ENCODE peak calls at places on chromosomes 2 and 18, in seven cellular contexts. Y is Karpas-422; E is CD4-positive, alpha-beta memory T cell; L is colonic mucosa; S is HL-60; D is NT2/D1; U is vagina. O is an unnamed sample.
A peak's percentile ranks its signal among the peaks of the same experiment; 100 is the strongest.

GRCh38 chr2:182941121-182941713 is 74.8 kb upstream of the FRZB start:
- DNase-seq in Y (no peak), E (no peak), L (no peak), S (no peak), D (no peak), U (no peak), O (no peak)

GRCh38 chr2:9001229-9001628 is 2.3 kb downstream of the MBOAT2 start:
- DNase-seq in Y (no peak), E (no peak), L (peak; percentile 49), S (no peak), D (no peak), U (no peak), O (no peak)

GRCh38 chr2:105321875-105322646 is 7.5 kb downstream of the TGFBRAP1 start:
- DNase-seq in Y (no peak), E (no peak), L (no peak), S (no peak), D (no peak), U (no peak), O (no peak)

GRCh38 chr2:69969991-69970390 is 8.6 kb upstream of the ASPRV1 start:
- DNase-seq in Y (no peak), E (no peak), L (no peak), S (no peak), D (no peak), U (no peak), O (no peak)

GRCh38 chr2:212364106-212364505 is 174.5 kb downstream of the ERBB4 start:
- DNase-seq in Y (no peak), E (no peak), L (no peak), S (no peak), D (no peak), U (no peak), O (no peak)

GRCh38 chr2:30784682-30785081 is 22.6 kb downstream of the CAPN13 start:
- DNase-seq in Y (no peak), E (no peak), L (peak; percentile 5), S (no peak), D (no peak), U (peak; percentile 56), O (no peak)

GRCh38 chr18:54776282-54776977 is 51.8 kb upstream of the RAB27B start:
- DNase-seq in Y (no peak), E (no peak), L (no peak), S (no peak), D (no peak), U (no peak), O (peak; percentile 6)

GRCh38 chr2:235011929-235012631 is 60.3 kb downstream of the SH3BP4 start:
- DNase-seq in Y (no peak), E (no peak), L (no peak), S (no peak), D (no peak), U (no peak), O (no peak)

GRCh38 chr18:43422483-43422882 is 145.2 kb upstream of the SYT4 start:
- DNase-seq in Y (no peak), E (no peak), L (no peak), S (no peak), D (peak; percentile 5), U (no peak), O (no peak)

GRCh38 chr2:185337033-185337432 is 401.6 kb upstream of the FSIP2 start:
- DNase-seq in Y (no peak), E (no peak), L (no peak), S (no peak), D (peak; percentile 5), U (no peak), O (no peak)

GRCh38 chr2:11899264-11899818 is 152.9 kb downstream of the LPIN1 start:
- DNase-seq in Y (no peak), E (no peak), L (no peak), S (no peak), D (no peak), U (peak; percentile 70), O (no peak)

GRCh38 chr18:12233378-12233777 is 20.8 kb upstream of the CIDEA start:
- DNase-seq in Y (no peak), E (no peak), L (no peak), S (no peak), D (no peak), U (no peak), O (no peak)

GRCh38 chr18:13496691-13497281 is 229.6 kb downstream of the FAM210A start:
- DNase-seq in Y (no peak), E (no peak), L (no peak), S (no peak), D (no peak), U (no peak), O (no peak)

GRCh38 chr2:179132076-179132475 is 82.1 kb upstream of the CCDC141 start:
- DNase-seq in Y (no peak), E (no peak), L (no peak), S (no peak), D (no peak), U (no peak), O (no peak)

GRCh38 chr2:182321096-182321495 is 105.7 kb downstream of the PDE1A start:
- DNase-seq in Y (no peak), E (no peak), L (no peak), S (no peak), D (no peak), U (no peak), O (no peak)

GRCh38 chr2:49251766-49252165 is 97.5 kb upstream of the FSHR start:
- DNase-seq in Y (no peak), E (no peak), L (no peak), S (no peak), D (no peak), U (no peak), O (no peak)

GRCh38 chr2:127067620-127068350 is 39.2 kb downstream of the BIN1 start:
- DNase-seq in Y (peak; percentile 91), E (peak; percentile 60), L (peak; percentile 88), S (peak; percentile 50), D (peak; percentile 72), U (no peak), O (no peak)

GRCh38 chr18:2236232-2236631 is 335.1 kb downstream of the METTL4 start:
- DNase-seq in Y (no peak), E (no peak), L (no peak), S (no peak), D (no peak), U (no peak), O (no peak)

GRCh38 chr2:107556038-107556627 is 270.6 kb upstream of the RGPD4 start:
- DNase-seq in Y (no peak), E (no peak), L (no peak), S (no peak), D (no peak), U (no peak), O (no peak)

GRCh38 chr2:178363252-178363651 is 87.7 kb downstream of the PRKRA start:
- DNase-seq in Y (no peak), E (no peak), L (no peak), S (no peak), D (no peak), U (no peak), O (no peak)

DNA sequence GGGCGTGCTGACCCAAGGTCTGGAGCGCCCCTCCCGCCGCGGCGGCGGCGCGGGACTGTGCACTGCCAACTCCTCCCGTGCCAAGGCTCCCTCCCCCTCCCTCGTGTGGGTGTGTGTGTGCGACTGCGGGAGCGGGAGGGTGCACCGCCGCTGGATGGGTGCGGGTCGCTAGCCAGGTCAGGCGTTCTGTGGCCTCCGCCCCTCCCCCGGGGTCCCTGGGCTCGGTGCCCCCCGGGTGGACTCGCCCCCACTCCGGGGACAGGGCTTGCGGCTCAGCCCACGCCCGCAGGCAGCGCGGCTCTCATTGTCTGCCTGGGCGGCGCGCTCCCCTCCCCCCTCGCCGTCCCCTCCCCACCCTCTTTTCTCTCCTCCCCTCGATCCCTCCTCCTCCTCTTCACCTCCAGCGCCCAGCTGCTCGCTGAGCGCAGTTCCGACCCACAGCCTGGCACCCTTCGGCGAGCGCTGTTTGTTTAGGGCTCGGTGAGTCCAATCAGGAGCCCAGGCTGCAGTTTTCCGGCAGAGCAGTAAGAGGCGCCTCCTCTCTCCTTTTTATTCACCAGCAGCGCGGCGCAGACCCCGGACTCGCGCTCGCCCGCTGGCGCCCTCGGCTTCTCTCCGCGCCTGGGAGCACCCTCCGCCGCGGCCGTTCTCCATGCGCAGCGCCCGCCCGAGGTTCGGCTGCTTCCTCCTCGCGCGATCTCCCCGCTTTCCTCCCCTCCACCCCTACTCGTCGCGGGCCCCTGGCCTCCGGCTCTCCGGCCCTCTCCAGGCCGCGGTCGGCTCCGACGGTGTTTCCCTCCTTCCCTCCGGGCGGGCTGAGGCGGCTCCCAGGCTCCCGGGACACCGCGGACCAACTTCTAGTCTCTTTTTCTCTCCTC is at the start of gene GATA6:
- DNase-seq in Y (peak; percentile 44), E (peak; percentile 28), L (peak; percentile 94), S (peak; percentile 71), D (no peak), U (peak; percentile 89), O (peak; percentile 49)
- H3K27me3 ChIP-seq in Y (no peaks in the 10 kb centered on the region), E (peaks cover 37% of the 10 kb centered on the region), L (peaks cover 28% of the 10 kb centered on the region), S (peaks cover 88% of the 10 kb centered on the region), D (peaks cover 94% of the 10 kb centered on the region), U (peaks cover 10% of the 10 kb centered on the region), O (no peaks in the 10 kb centered on the region)

GRCh38 chr2:176130917-176131616 is 1.6 kb downstream of the HOXD8 start:
- DNase-seq in Y (no peak), E (no peak), L (no peak), S (no peak), D (no peak), U (no peak), O (no peak)
- H3K27me3 ChIP-seq in Y (no peaks in the 10 kb centered on the region), E (peaks cover 86% of the 10 kb centered on the region), L (peaks cover 29% of the 10 kb centered on the region), S (peaks cover 83% of the 10 kb centered on the region), D (peaks cover 99% of the 10 kb centered on the region), U (peaks cover 5% of the 10 kb centered on the region), O (no peaks in the 10 kb centered on the region)

GRCh38 chr2:102632380-102633175 is 13.2 kb downstream of the SLC9A2 start:
- DNase-seq in Y (no peak), E (no peak), L (no peak), S (no peak), D (no peak), U (no peak), O (no peak)
- H3K27me3 ChIP-seq in Y (no peaks in the 10 kb centered on the region), E (no peaks in the 10 kb centered on the region), L (no peaks in the 10 kb centered on the region), S (no peaks in the 10 kb centered on the region), D (no peaks in the 10 kb centered on the region), U (no peaks in the 10 kb centered on the region), O (no peaks in the 10 kb centered on the region)

GRCh38 chr2:75563591-75563990 is 2.9 kb upstream of the EVA1A start:
- DNase-seq in Y (no peak), E (peak; percentile 11), L (no peak), S (no peak), D (no peak), U (no peak), O (no peak)

GRCh38 chr2:75562513-75562864 is 1.8 kb upstream of the EVA1A start:
- DNase-seq in Y (no peak), E (no peak), L (no peak), S (no peak), D (no peak), U (no peak), O (no peak)

GRCh38 chr2:75560768-75561565 is at the start of gene EVA1A:
- DNase-seq in Y (no peak), E (no peak), L (no peak), S (no peak), D (peak; percentile 48), U (peak; percentile 84), O (peak; percentile 11)

GRCh38 chr2:75560022-75560767 is 544 bp downstream of the EVA1A start:
- DNase-seq in Y (no peak), E (no peak), L (no peak), S (no peak), D (no peak), U (peak; percentile 85), O (no peak)

GRCh38 chr2:75561566-75562512 is 1.1 kb upstream of the EVA1A start:
- DNase-seq in Y (no peak), E (no peak), L (no peak), S (no peak), D (no peak), U (peak; percentile 60), O (no peak)
- H3K27me3 ChIP-seq in Y (no peaks in the 10 kb centered on the region), E (no peaks in the 10 kb centered on the region), L (peaks cover 4% of the 10 kb centered on the region), S (peaks cover 41% of the 10 kb centered on the region), D (peaks cover 17% of the 10 kb centered on the region), U (no peaks in the 10 kb centered on the region), O (peaks cover 3% of the 10 kb centered on the region)

O was measured in GM06990.